ENCODE peak calls at places on chromosomes 3 and 15, in seven cellular contexts. V is CD8-positive, alpha-beta T cell; M is right atrium auricular region; G is heart left ventricle; T is mesenchymal stem cell; Y is CD8-positive, alpha-beta memory T cell; S is fibroblast of lung. O is an unnamed sample. For H3K4me1, the result is how much of the 10 kb centered on the place peaks cover.

GRCh38 chr3:108388136-108389132 is 92.1 kb downstream of the HHLA2 start:
- DNase-seq in V (no peak), M (no peak), G (no peak), T (no peak), Y (no peak), S (no peak), O (no peak)

GRCh38 chr15:92091155-92091734 is 237.7 kb downstream of the SLCO3A1 start:
- DNase-seq in V (no peak), M (no peak), G (no peak), T (no peak), Y (no peak), S (peak), O (no peak)

GRCh38 chr15:65558336-65558735 is 28.1 kb downstream of the HACD3 start:
- DNase-seq in V (no peak), M (no peak), G (no peak), T (peak), Y (no peak), S (peak), O (no peak)

GRCh38 chr3:146498002-146498736 is 28.8 kb upstream of the PLSCR2 start:
- DNase-seq in V (peak), M (no peak), G (no peak), T (no peak), Y (peak), S (no peak), O (no peak)

GRCh38 chr3:172181936-172182708 is 142.7 kb downstream of the FNDC3B start:
- DNase-seq in V (no peak), M (no peak), G (no peak), T (peak), Y (no peak), S (peak), O (no peak)

GRCh38 chr3:34876997-34877396 is 762.3 kb upstream of the ARPP21 start:
- DNase-seq in V (no peak), M (no peak), G (no peak), T (no peak), Y (no peak), S (no peak), O (no peak)

GRCh38 chr3:60053518-60054265 is 1003.9 kb upstream of the CFAP20DC start:
- DNase-seq in V (no peak), M (no peak), G (no peak), T (no peak), Y (no peak), S (peak), O (no peak)

GRCh38 chr3:12342151-12342550 is 53.3 kb downstream of the PPARG start:
- DNase-seq in V (no peak), M (no peak), G (no peak), T (no peak), Y (no peak), S (no peak), O (no peak)

GRCh38 chr15:63640146-63640545 is 43.0 kb downstream of the FBXL22 start:
- DNase-seq in V (no peak), M (no peak), G (no peak), T (no peak), Y (no peak), S (no peak), O (no peak)

GRCh38 chr3:134018406-134018805 is 11.3 kb downstream of the SLCO2A1 start:
- DNase-seq in V (no peak), M (peak), G (no peak), T (no peak), Y (no peak), S (no peak), O (no peak)

GRCh38 chr3:172397716-172398405 is 50.4 kb downstream of the GHSR start:
- DNase-seq in V (no peak), M (no peak), G (no peak), T (peak), Y (no peak), S (peak), O (no peak)

GRCh38 chr3:189269356-189269755 is 97.6 kb downstream of the TPRG1 start:
- DNase-seq in V (no peak), M (no peak), G (no peak), T (no peak), Y (no peak), S (no peak), O (no peak)

GRCh38 chr15:86892774-86893449 is 813.2 kb downstream of the AGBL1 start:
- DNase-seq in V (no peak), M (no peak), G (no peak), T (peak), Y (no peak), S (no peak), O (no peak)

GRCh38 chr3:144200004-144200403 is 228.4 kb downstream of the DIPK2A start:
- DNase-seq in V (no peak), M (no peak), G (no peak), T (no peak), Y (no peak), S (no peak), O (no peak)

GRCh38 chr3:45583021-45583851 is 11.3 kb upstream of the LIMD1 start:
- DNase-seq in V (no peak), M (no peak), G (peak), T (no peak), Y (no peak), S (peak), O (peak)

GRCh38 chr3:155970406-155970805 is 100.0 kb downstream of the GMPS start:
- DNase-seq in V (no peak), M (no peak), G (no peak), T (no peak), Y (no peak), S (no peak), O (no peak)

GRCh38 chr15:89101302-89102191 is 13.3 kb downstream of the ABHD2 start:
- DNase-seq in V (no peak), M (peak), G (peak), T (peak), Y (no peak), S (peak), O (peak)

GRCh38 chr3:3707858-3708768 is 91.1 kb upstream of the LRRN1 start:
- DNase-seq in V (no peak), M (no peak), G (no peak), T (no peak), Y (no peak), S (no peak), O (no peak)

GRCh38 chr15:78065284-78065872 is 12.1 kb downstream of the TBC1D2B start:
- DNase-seq in V (no peak), M (peak), G (peak), T (peak), Y (no peak), S (peak), O (no peak)

GRCh38 chr15:40040293-40040635 is 1.3 kb upstream of the SRP14 start:
- DNase-seq in V (no peak), M (no peak), G (no peak), T (no peak), Y (no peak), S (no peak), O (no peak)

GRCh38 chr3:126116526-126116925 is 32.6 kb upstream of the SLC41A3 start:
- DNase-seq in V (no peak), M (no peak), G (peak), T (no peak), Y (no peak), S (no peak), O (peak)

GRCh38 chr3:122014741-122015140 is 7.3 kb downstream of the ILDR1 start:
- DNase-seq in V (no peak), M (no peak), G (no peak), T (no peak), Y (no peak), S (no peak), O (no peak)

GRCh38 chr3:52792413-52792812 is 2.2 kb upstream of the ITIH3 start:
- DNase-seq in V (no peak), M (no peak), G (no peak), T (no peak), Y (no peak), S (no peak), O (no peak)

GRCh38 chr15:40493089-40493840 is 22.5 kb downstream of the CHST14 start:
- DNase-seq in V (peak), M (no peak), G (no peak), T (peak), Y (peak), S (no peak), O (peak)

GRCh38 chr3:123635220-123635619 is 50.4 kb upstream of the HACD2 start:
- DNase-seq in V (no peak), M (no peak), G (no peak), T (peak), Y (no peak), S (no peak), O (no peak)

GRCh38 chr3:150737874-150738679 is 24.9 kb downstream of the SIAH2 start:
- DNase-seq in V (no peak), M (no peak), G (no peak), T (peak), Y (no peak), S (peak), O (no peak)

GRCh38 chr3:150495563-150496168 is 50.6 kb downstream of the SERP1 start:
- DNase-seq in V (no peak), M (no peak), G (no peak), T (peak), Y (no peak), S (peak), O (no peak)

GRCh38 chr3:179896507-179896906 is 140.2 kb downstream of the PEX5L start:
- DNase-seq in V (no peak), M (no peak), G (no peak), T (no peak), Y (no peak), S (no peak), O (no peak)

GRCh38 chr15:45637552-45638033 is 2.8 kb downstream of the SQOR start:
- DNase-seq in V (peak), M (no peak), G (peak), T (peak), Y (peak), S (peak), O (peak)

GRCh38 chr3:14540821-14541385 is 761 bp upstream of the GRIP2 start:
- DNase-seq in V (no peak), M (no peak), G (no peak), T (no peak), Y (peak), S (no peak), O (peak)

GRCh38 chr3:14539384-14540208 is 546 bp downstream of the GRIP2 start:
- DNase-seq in V (no peak), M (no peak), G (no peak), T (no peak), Y (no peak), S (no peak), O (peak)

GRCh38 chr3:14538451-14539088 is 1.6 kb downstream of the GRIP2 start:
- DNase-seq in V (no peak), M (no peak), G (peak), T (no peak), Y (no peak), S (no peak), O (peak)

GRCh38 chr3:14541646-14542045 is 1.5 kb upstream of the GRIP2 start:
- DNase-seq in V (no peak), M (no peak), G (no peak), T (no peak), Y (peak), S (no peak), O (peak)

GRCh38 chr3:14540209-14540575 is at the start of gene GRIP2:
- DNase-seq in V (no peak), M (no peak), G (peak), T (no peak), Y (peak), S (no peak), O (peak)
- H3K27ac ChIP-seq in V (no peak), M (peak), G (peak), T (no peak), Y (no peak), S (no peak), O (no peak)

GRCh38 chr3:152364237-152364636 is 95.5 kb downstream of the MBNL1 start:
- DNase-seq in V (no peak), M (no peak), G (no peak), T (no peak), Y (no peak), S (no peak), O (no peak)
- H3K4me3 ChIP-seq in V (no peak), M (no peak), G (no peak), T (no peak), Y (no peak), S (no peak), O (no peak)

GRCh38 chr15:74958320-74958907 is 1.8 kb upstream of the RPP25 start:
- DNase-seq in V (no peak), M (peak), G (peak), T (peak), Y (no peak), S (no peak), O (peak)
- H3K4me1 ChIP-seq in V (under half), M (half or more), G (under half), T (under half), Y (under half), S (under half), O (under half)

GRCh38 chr3:114067804-114068203 is 11.3 kb downstream of the QTRT2 start:
- DNase-seq in V (no peak), M (no peak), G (no peak), T (no peak), Y (no peak), S (no peak), O (no peak)
- H3K27ac ChIP-seq in V (no peak), M (no peak), G (no peak), T (no peak), Y (no peak), S (no peak), O (no peak)

DNA sequence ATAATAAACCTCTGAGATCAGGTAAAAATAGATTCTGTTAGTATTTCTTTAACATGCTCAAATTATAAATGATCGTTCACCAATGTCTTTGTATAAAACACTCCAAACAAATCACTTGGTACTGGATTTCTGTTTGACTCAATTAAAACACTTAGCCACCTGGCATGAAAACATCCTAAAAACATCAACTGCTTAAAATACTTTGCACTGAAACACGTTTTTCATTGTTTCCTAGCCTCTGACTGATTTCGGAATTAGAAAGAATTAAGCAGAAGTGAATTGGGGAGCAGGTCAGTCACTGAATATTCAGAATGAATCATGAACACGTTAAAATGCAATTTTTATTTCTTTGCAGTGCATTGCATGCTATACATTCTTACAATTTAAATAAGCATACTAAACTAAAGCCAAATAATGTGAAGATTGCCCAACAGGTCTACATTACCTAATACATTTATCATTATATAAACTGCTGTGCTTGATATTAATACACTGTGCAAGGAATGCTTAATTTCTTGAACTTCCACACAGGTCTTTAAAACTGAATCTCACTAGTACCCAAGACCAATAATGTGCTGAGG is 1.6 kb downstream of the THRB start:
- DNase-seq in V (no peak), M (no peak), G (no peak), T (no peak), Y (no peak), S (no peak), O (no peak)
- H3K4me3 ChIP-seq in V (no peak), M (peak), G (peak), T (no peak), Y (no peak), S (peak), O (peak)

DNA sequence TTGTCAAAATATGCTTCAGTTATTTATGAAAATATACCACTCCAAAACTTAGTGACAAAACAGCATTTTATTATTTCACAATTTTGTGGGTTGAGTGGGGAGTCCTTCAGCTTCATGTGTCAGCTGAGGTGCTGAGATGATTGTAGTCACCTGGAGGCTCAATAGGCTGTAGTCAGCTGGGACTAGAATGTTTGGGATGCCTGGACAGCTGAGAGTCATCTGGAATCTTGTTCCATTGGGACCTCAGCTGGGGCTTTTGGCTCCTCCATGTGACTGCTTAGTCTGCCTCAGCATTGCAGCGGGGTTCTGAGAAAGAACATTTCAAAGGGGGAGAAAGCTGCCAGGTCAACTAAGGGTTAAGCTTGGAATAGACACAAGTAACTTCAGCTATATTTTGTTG is 13.4 kb downstream of the STT3B start:
- DNase-seq in V (no peak), M (no peak), G (no peak), T (peak), Y (no peak), S (peak), O (no peak)
- H3K4me1 ChIP-seq in V (half or more), M (under half), G (under half), T (under half), Y (under half), S (under half), O (under half)

DNA sequence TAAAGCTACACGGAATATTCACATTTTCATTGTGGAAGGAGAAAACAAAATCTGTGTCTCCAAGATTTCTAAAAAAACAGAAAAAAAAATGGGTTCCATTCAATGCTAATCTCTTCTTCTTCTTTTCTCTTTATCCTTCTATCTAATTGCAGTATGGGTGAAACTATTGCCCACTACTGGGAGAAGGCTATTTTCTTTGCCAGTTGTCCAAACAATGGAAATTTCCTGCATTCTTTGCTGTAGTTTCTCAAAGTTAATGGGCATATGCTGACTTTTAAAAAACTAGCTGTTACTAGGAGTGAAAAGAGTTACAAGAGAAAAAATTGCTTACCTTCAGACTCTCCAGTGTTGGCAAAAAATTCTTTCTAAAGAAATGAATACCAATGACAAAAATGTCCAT is 179.3 kb upstream of the ANKRD28 start:
- DNase-seq in V (no peak), M (no peak), G (no peak), T (no peak), Y (no peak), S (no peak), O (no peak)
- H3K27ac ChIP-seq in V (no peak), M (no peak), G (no peak), T (no peak), Y (no peak), S (no peak), O (no peak)

DNA sequence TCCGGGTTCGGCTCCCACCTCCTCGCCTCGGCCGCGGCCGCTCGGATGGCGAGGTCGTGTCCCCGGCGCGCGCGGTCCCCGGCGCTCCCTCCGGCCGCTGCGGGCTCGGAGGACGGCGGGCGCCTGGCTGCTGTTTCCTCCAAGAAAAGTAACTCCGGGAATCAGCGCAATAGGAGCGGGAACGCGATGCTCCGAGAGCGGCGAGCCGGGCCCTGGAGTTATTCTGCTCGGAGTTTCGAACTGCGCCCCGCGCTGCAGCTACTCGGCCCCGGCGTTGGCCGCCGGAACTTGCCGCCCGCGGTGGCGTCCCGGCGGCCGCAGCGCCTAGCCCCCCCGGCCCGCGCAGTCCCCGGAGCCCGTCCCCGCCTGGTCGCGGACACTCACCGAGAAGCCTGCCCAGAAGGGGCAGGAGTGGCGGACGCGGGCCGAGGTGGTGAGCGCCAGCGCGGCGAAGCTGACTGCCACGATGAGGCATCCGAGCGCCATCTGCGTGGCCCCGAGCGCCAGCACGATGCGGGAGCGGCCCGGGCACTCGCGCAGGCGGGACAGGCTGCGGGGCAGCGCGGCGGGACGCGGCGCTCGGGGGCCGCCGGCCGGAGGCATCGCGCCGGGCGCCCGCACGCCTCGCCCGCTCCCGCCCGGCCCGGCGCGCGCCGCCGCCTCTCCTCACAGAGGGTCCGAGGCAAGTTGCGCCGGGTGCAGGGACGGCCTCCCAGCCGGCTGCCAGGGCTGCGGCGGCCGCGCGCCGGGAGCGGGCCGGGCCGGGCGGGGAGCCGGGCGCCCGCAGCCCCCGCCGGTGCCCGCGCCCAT is 251.9 kb downstream of the TJP1 start:
- DNase-seq in V (no peak), M (no peak), G (no peak), T (peak), Y (no peak), S (no peak), O (no peak)
- H3K4me3 ChIP-seq in V (no peak), M (peak), G (peak), T (peak), Y (no peak), S (no peak), O (peak)

DNA sequence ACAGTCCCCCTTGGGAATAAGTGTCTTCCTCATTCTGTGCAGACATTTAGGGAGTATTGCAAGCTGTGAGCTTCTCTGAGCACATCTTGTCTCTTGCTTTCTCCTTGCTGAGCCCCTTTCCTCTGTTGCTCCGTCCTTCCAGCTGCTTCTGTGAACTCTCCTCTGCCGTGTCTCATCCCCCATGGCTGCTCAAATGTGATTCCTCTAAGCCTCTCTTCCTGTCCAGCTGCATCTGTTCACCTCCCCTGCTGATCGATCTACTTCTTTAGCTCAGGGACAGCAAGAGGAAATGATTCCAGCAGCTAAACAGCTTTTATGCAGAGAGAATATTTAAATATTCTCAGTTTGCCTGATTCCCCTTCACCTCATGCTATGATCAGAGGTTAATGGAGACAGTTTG is 328.0 kb upstream of the DNAJC19 start:
- DNase-seq in V (no peak), M (no peak), G (no peak), T (no peak), Y (no peak), S (no peak), O (no peak)
- H3K4me1 ChIP-seq in V (under half), M (under half), G (under half), T (under half), Y (under half), S (under half), O (under half)

DNA sequence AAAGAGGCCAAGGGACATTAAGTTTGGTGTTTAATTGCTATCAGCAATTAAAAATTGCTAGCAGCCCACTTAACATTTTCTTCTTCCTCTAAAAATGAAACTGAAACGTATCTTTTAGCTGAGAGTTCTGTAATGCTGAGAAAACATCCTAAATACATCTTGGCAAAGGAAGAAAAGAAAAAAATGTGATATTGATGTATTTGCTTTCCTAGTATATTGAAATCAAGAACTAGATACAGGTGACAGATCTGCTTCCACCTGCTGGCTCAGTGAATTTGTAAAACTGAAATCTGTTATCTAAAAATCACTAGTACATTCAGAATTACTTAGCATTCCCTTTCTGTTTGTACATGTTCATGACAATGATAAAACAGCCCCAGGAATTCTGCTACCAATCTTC is 283.2 kb downstream of the ZBTB20 start:
- DNase-seq in V (no peak), M (no peak), G (no peak), T (peak), Y (no peak), S (peak), O (no peak)
- H3K27ac ChIP-seq in V (no peak), M (peak), G (peak), T (no peak), Y (no peak), S (no peak), O (no peak)